ENCODE peak calls at places on chromosomes 7 and 10, in eight cellular contexts. One of them, this sample, is unnamed.
A peak's percentile ranks its signal among the peaks of the same experiment; 100 is the strongest.

GRCh38 chr7:91759205-91759863 is 121.2 kb downstream of the MTERF1 start:
- DNase-seq in activated CD8-positive, alpha-beta memory T cell treated with anti-CD3 and anti-CD28 coated beads, Interleukin-2, amount 50 U/mL, for 48 hours: no peak
- DNase-seq in GM23338: peak; percentile 65
- DNase-seq in breast epithelium: peak; percentile 30
- DNase-seq in brain microvascular endothelial cell: peak; percentile 85
- DNase-seq in activated T-cell treated with anti-CD3 and anti-CD28 coated beads, Interleukin-2, amount 50 U/mL, for 1 hour: no peak
- DNase-seq in foreskin fibroblast: peak; percentile 6
- DNase-seq in astrocyte of the spinal cord: peak; percentile 50
- DNase-seq in this sample: peak; percentile 85

GRCh38 chr7:81150951-81151361 is 232.1 kb upstream of the SEMA3C start:
- DNase-seq in activated CD8-positive, alpha-beta memory T cell treated with anti-CD3 and anti-CD28 coated beads, Interleukin-2, amount 50 U/mL, for 48 hours: no peak
- DNase-seq in GM23338: no peak
- DNase-seq in breast epithelium: no peak
- DNase-seq in brain microvascular endothelial cell: no peak
- DNase-seq in activated T-cell treated with anti-CD3 and anti-CD28 coated beads, Interleukin-2, amount 50 U/mL, for 1 hour: no peak
- DNase-seq in foreskin fibroblast: peak; percentile 47
- DNase-seq in astrocyte of the spinal cord: peak; percentile 29
- DNase-seq in this sample: no peak

GRCh38 chr7:636396-636795 is 90.1 kb upstream of the DNAAF5 start:
- DNase-seq in activated CD8-positive, alpha-beta memory T cell treated with anti-CD3 and anti-CD28 coated beads, Interleukin-2, amount 50 U/mL, for 48 hours: no peak
- DNase-seq in GM23338: no peak
- DNase-seq in breast epithelium: no peak
- DNase-seq in brain microvascular endothelial cell: peak; percentile 21
- DNase-seq in activated T-cell treated with anti-CD3 and anti-CD28 coated beads, Interleukin-2, amount 50 U/mL, for 1 hour: peak; percentile 60
- DNase-seq in foreskin fibroblast: no peak
- DNase-seq in astrocyte of the spinal cord: no peak
- DNase-seq in this sample: peak; percentile 68

GRCh38 chr10:63558132-63558784 is 37.1 kb downstream of the REEP3 start:
- DNase-seq in activated CD8-positive, alpha-beta memory T cell treated with anti-CD3 and anti-CD28 coated beads, Interleukin-2, amount 50 U/mL, for 48 hours: no peak
- DNase-seq in GM23338: no peak
- DNase-seq in breast epithelium: no peak
- DNase-seq in brain microvascular endothelial cell: no peak
- DNase-seq in activated T-cell treated with anti-CD3 and anti-CD28 coated beads, Interleukin-2, amount 50 U/mL, for 1 hour: no peak
- DNase-seq in foreskin fibroblast: no peak
- DNase-seq in astrocyte of the spinal cord: no peak
- DNase-seq in this sample: no peak

GRCh38 chr10:22824984-22825383 is 102.9 kb upstream of the ARMC3 start:
- DNase-seq in activated CD8-positive, alpha-beta memory T cell treated with anti-CD3 and anti-CD28 coated beads, Interleukin-2, amount 50 U/mL, for 48 hours: no peak
- DNase-seq in GM23338: no peak
- DNase-seq in breast epithelium: no peak
- DNase-seq in brain microvascular endothelial cell: peak; percentile 63
- DNase-seq in activated T-cell treated with anti-CD3 and anti-CD28 coated beads, Interleukin-2, amount 50 U/mL, for 1 hour: no peak
- DNase-seq in foreskin fibroblast: peak; percentile 68
- DNase-seq in astrocyte of the spinal cord: peak; percentile 70
- DNase-seq in this sample: no peak

GRCh38 chr7:104982773-104983619 is 31.0 kb upstream of the KMT2E start:
- DNase-seq in activated CD8-positive, alpha-beta memory T cell treated with anti-CD3 and anti-CD28 coated beads, Interleukin-2, amount 50 U/mL, for 48 hours: no peak
- DNase-seq in GM23338: no peak
- DNase-seq in breast epithelium: no peak
- DNase-seq in brain microvascular endothelial cell: no peak
- DNase-seq in activated T-cell treated with anti-CD3 and anti-CD28 coated beads, Interleukin-2, amount 50 U/mL, for 1 hour: no peak
- DNase-seq in foreskin fibroblast: no peak
- DNase-seq in astrocyte of the spinal cord: no peak
- DNase-seq in this sample: no peak

GRCh38 chr7:112556633-112557032 is 75.8 kb downstream of the LSMEM1 start:
- DNase-seq in activated CD8-positive, alpha-beta memory T cell treated with anti-CD3 and anti-CD28 coated beads, Interleukin-2, amount 50 U/mL, for 48 hours: no peak
- DNase-seq in GM23338: no peak
- DNase-seq in breast epithelium: no peak
- DNase-seq in brain microvascular endothelial cell: no peak
- DNase-seq in activated T-cell treated with anti-CD3 and anti-CD28 coated beads, Interleukin-2, amount 50 U/mL, for 1 hour: no peak
- DNase-seq in foreskin fibroblast: no peak
- DNase-seq in astrocyte of the spinal cord: no peak
- DNase-seq in this sample: no peak

GRCh38 chr7:5228066-5228465 is 38.0 kb downstream of the WIPI2 start:
- DNase-seq in activated CD8-positive, alpha-beta memory T cell treated with anti-CD3 and anti-CD28 coated beads, Interleukin-2, amount 50 U/mL, for 48 hours: no peak
- DNase-seq in GM23338: no peak
- DNase-seq in breast epithelium: no peak
- DNase-seq in brain microvascular endothelial cell: no peak
- DNase-seq in activated T-cell treated with anti-CD3 and anti-CD28 coated beads, Interleukin-2, amount 50 U/mL, for 1 hour: no peak
- DNase-seq in foreskin fibroblast: no peak
- DNase-seq in astrocyte of the spinal cord: no peak
- DNase-seq in this sample: no peak

GRCh38 chr7:158646766-158647474 is 57.7 kb downstream of the NCAPG2 start:
- DNase-seq in activated CD8-positive, alpha-beta memory T cell treated with anti-CD3 and anti-CD28 coated beads, Interleukin-2, amount 50 U/mL, for 48 hours: no peak
- DNase-seq in GM23338: peak; percentile 74
- DNase-seq in breast epithelium: no peak
- DNase-seq in brain microvascular endothelial cell: no peak
- DNase-seq in activated T-cell treated with anti-CD3 and anti-CD28 coated beads, Interleukin-2, amount 50 U/mL, for 1 hour: no peak
- DNase-seq in foreskin fibroblast: no peak
- DNase-seq in astrocyte of the spinal cord: no peak
- DNase-seq in this sample: peak; percentile 41

GRCh38 chr10:113362645-113363091 is 190.2 kb upstream of the HABP2 start:
- DNase-seq in activated CD8-positive, alpha-beta memory T cell treated with anti-CD3 and anti-CD28 coated beads, Interleukin-2, amount 50 U/mL, for 48 hours: no peak
- DNase-seq in GM23338: no peak
- DNase-seq in breast epithelium: peak; percentile 30
- DNase-seq in brain microvascular endothelial cell: no peak
- DNase-seq in activated T-cell treated with anti-CD3 and anti-CD28 coated beads, Interleukin-2, amount 50 U/mL, for 1 hour: no peak
- DNase-seq in foreskin fibroblast: no peak
- DNase-seq in astrocyte of the spinal cord: peak; percentile 23
- DNase-seq in this sample: peak; percentile 62

GRCh38 chr10:88372881-88373592 is 210.1 kb downstream of the RNLS start:
- DNase-seq in activated CD8-positive, alpha-beta memory T cell treated with anti-CD3 and anti-CD28 coated beads, Interleukin-2, amount 50 U/mL, for 48 hours: no peak
- DNase-seq in GM23338: no peak
- DNase-seq in breast epithelium: no peak
- DNase-seq in brain microvascular endothelial cell: no peak
- DNase-seq in activated T-cell treated with anti-CD3 and anti-CD28 coated beads, Interleukin-2, amount 50 U/mL, for 1 hour: no peak
- DNase-seq in foreskin fibroblast: no peak
- DNase-seq in astrocyte of the spinal cord: no peak
- DNase-seq in this sample: no peak

This sample was measured in ELF-1.